ENCODE peak calls at places on chromosomes 5 and 9, in nine cellular contexts. C is OCI-LY7, W is heart right ventricle, V is dorsolateral prefrontal cortex, K is skeletal muscle cell, U is HL-60, P is aorta, H is spleen, R is heart left ventricle. J is an unnamed sample.

GRCh38 chr9:126690431-126691051 is 76.8 kb downstream of the LMX1B start:
- DNase-seq in C (peak), W (peak), V (no peak), K (no peak), U (peak), P (peak), H (peak), R (peak), J (no peak)

GRCh38 chr9:37295796-37296195 is 126.7 kb upstream of the GRHPR start:
- DNase-seq in C (peak), W (no peak), V (no peak), K (no peak), U (no peak), P (no peak), H (no peak), R (no peak), J (no peak)

GRCh38 chr5:168114444-168115017 is 176.9 kb upstream of the WWC1 start:
- DNase-seq in C (peak), W (peak), V (no peak), K (no peak), U (peak), P (no peak), H (no peak), R (peak), J (no peak)

GRCh38 chr9:129981180-129981907 is 61.6 kb downstream of the FNBP1 start:
- DNase-seq in C (no peak), W (peak), V (peak), K (no peak), U (no peak), P (no peak), H (no peak), R (peak), J (no peak)

GRCh38 chr5:101897914-101898313 is 398.2 kb downstream of the SLCO4C1 start:
- DNase-seq in C (peak), W (no peak), V (no peak), K (no peak), U (no peak), P (no peak), H (no peak), R (no peak), J (no peak)

GRCh38 chr9:102770704-102771103 is 224.4 kb upstream of the CYLC2 start:
- DNase-seq in C (no peak), W (no peak), V (no peak), K (no peak), U (no peak), P (no peak), H (no peak), R (no peak), J (no peak)

GRCh38 chr9:12753931-12754330 is 20.9 kb upstream of the LURAP1L start:
- DNase-seq in C (no peak), W (no peak), V (no peak), K (no peak), U (no peak), P (no peak), H (no peak), R (no peak), J (no peak)

GRCh38 chr5:125396462-125396861 is 650.0 kb upstream of the ZNF608 start:
- DNase-seq in C (no peak), W (no peak), V (no peak), K (no peak), U (no peak), P (no peak), H (no peak), R (no peak), J (no peak)

GRCh38 chr5:145562931-145563330 is 272.2 kb downstream of the PRELID2 start:
- DNase-seq in C (no peak), W (no peak), V (no peak), K (no peak), U (no peak), P (no peak), H (no peak), R (no peak), J (no peak)

GRCh38 chr5:134550271-134551214 is 25.1 kb downstream of the JADE2 start:
- DNase-seq in C (no peak), W (no peak), V (no peak), K (no peak), U (no peak), P (no peak), H (no peak), R (no peak), J (no peak)

GRCh38 chr5:142816577-142816976 is 46.4 kb downstream of the ARHGAP26 start:
- DNase-seq in C (no peak), W (peak), V (peak), K (no peak), U (no peak), P (peak), H (no peak), R (peak), J (peak)

GRCh38 chr5:169939731-169940130 is 40.6 kb downstream of the INSYN2B start:
- DNase-seq in C (no peak), W (no peak), V (no peak), K (no peak), U (no peak), P (no peak), H (no peak), R (no peak), J (no peak)

GRCh38 chr5:65834306-65834705 is 92.1 kb upstream of the ERBIN start:
- DNase-seq in C (no peak), W (no peak), V (no peak), K (no peak), U (no peak), P (no peak), H (no peak), R (no peak), J (no peak)

GRCh38 chr5:137838976-137839375 is 28.7 kb upstream of the MYOT start:
- DNase-seq in C (no peak), W (no peak), V (no peak), K (no peak), U (no peak), P (no peak), H (no peak), R (no peak), J (no peak)

GRCh38 chr5:137834498-137834897 is 33.2 kb upstream of the MYOT start:
- DNase-seq in C (no peak), W (no peak), V (no peak), K (no peak), U (no peak), P (no peak), H (no peak), R (no peak), J (no peak)

GRCh38 chr5:137836997-137837396 is 30.7 kb upstream of the MYOT start:
- DNase-seq in C (no peak), W (peak), V (peak), K (peak), U (no peak), P (no peak), H (no peak), R (no peak), J (no peak)

GRCh38 chr5:137836301-137836700 is 31.4 kb upstream of the MYOT start:
- DNase-seq in C (no peak), W (no peak), V (no peak), K (no peak), U (no peak), P (no peak), H (no peak), R (no peak), J (no peak)

GRCh38 chr5:137837741-137838389 is 29.8 kb upstream of the MYOT start:
- DNase-seq in C (no peak), W (no peak), V (no peak), K (no peak), U (no peak), P (no peak), H (no peak), R (no peak), J (no peak)
- H3K4me3 ChIP-seq in C (no peak), W (no peak), V (no peak), K (no peak), U (no peak), P (no peak), H (no peak), R (no peak), J (no peak)

GRCh38 chr5:74422671-74423070 is 217.9 kb downstream of the ENC1 start:
- DNase-seq in C (no peak), W (no peak), V (no peak), K (no peak), U (no peak), P (no peak), H (no peak), R (no peak), J (no peak)
- H3K4me3 ChIP-seq in C (no peak), W (no peak), V (no peak), K (no peak), U (no peak), P (no peak), H (no peak), R (no peak), J (no peak)

GRCh38 chr5:149441194-149441753 is 62.2 kb upstream of the IL17B start:
- DNase-seq in C (no peak), W (no peak), V (no peak), K (no peak), U (no peak), P (no peak), H (no peak), R (no peak), J (no peak)
- H3K4me3 ChIP-seq in C (no peak), W (no peak), V (no peak), K (no peak), U (no peak), P (no peak), H (no peak), R (no peak), J (no peak)

GRCh38 chr5:175059687-175060194 is 335.4 kb downstream of the MSX2 start:
- DNase-seq in C (no peak), W (peak), V (peak), K (no peak), U (peak), P (peak), H (no peak), R (peak), J (no peak)
- H3K4me3 ChIP-seq in C (no peak), W (peak), V (peak), K (no peak), U (no peak), P (peak), H (peak), R (peak), J (no peak)

GRCh38 chr5:14630706-14631105 is 33.8 kb upstream of the OTULIN start:
- DNase-seq in C (no peak), W (no peak), V (no peak), K (no peak), U (no peak), P (no peak), H (no peak), R (no peak), J (no peak)
- H3K4me3 ChIP-seq in C (no peak), W (no peak), V (no peak), K (no peak), U (no peak), P (no peak), H (no peak), R (no peak), J (no peak)

J was measured in AG04449.